ENCODE peak calls at places on chromosomes 11 and 22, in ten cellular contexts. A is brain microvascular endothelial cell, R is GM10248, C is lower leg skin, I is lower lobe of right lung, X is endothelial cell, Z is gastrocnemius medialis, V is right atrium auricular region, M is HL-60, W is A549. O is an unnamed sample.

GRCh38 chr11:83280256-83280655 is 5.9 kb downstream of the CCDC90B start:
- DNase-seq in A (no peak), R (no peak), C (no peak), I (no peak), X (no peak), Z (no peak), V (no peak), M (no peak), W (no peak), O (no peak)

GRCh38 chr11:9772218-9772617 is 108.3 kb downstream of the SWAP70 start:
- DNase-seq in A (no peak), R (no peak), C (peak), I (no peak), X (no peak), Z (no peak), V (no peak), M (no peak), W (no peak), O (no peak)

GRCh38 chr22:28441720-28442263 is 237.8 kb downstream of the TTC28 start:
- DNase-seq in A (no peak), R (no peak), C (no peak), I (no peak), X (no peak), Z (no peak), V (no peak), M (no peak), W (no peak), O (no peak)

GRCh38 chr22:46086577-46087335 is 63.6 kb upstream of the PPARA start:
- DNase-seq in A (no peak), R (no peak), C (peak), I (peak), X (no peak), Z (no peak), V (no peak), M (no peak), W (no peak), O (no peak)

GRCh38 chr22:50160947-50161346 is 9.6 kb upstream of the PANX2 start:
- DNase-seq in A (no peak), R (no peak), C (no peak), I (no peak), X (no peak), Z (no peak), V (no peak), M (no peak), W (no peak), O (no peak)

GRCh38 chr11:114115406-114116054 is 56.0 kb downstream of the ZBTB16 start:
- DNase-seq in A (no peak), R (no peak), C (peak), I (no peak), X (no peak), Z (no peak), V (no peak), M (no peak), W (no peak), O (no peak)

GRCh38 chr11:2468363-2469240 is 23.8 kb downstream of the KCNQ1 start:
- DNase-seq in A (no peak), R (peak), C (peak), I (no peak), X (no peak), Z (no peak), V (peak), M (no peak), W (no peak), O (no peak)

GRCh38 chr11:117814766-117815261 is 9.7 kb downstream of the FXYD2 start:
- DNase-seq in A (no peak), R (peak), C (peak), I (peak), X (no peak), Z (no peak), V (peak), M (no peak), W (no peak), O (no peak)

GRCh38 chr11:3855808-3856491 is 486 bp downstream of the STIM1 start:
- DNase-seq in A (no peak), R (no peak), C (peak), I (peak), X (peak), Z (peak), V (peak), M (no peak), W (peak), O (peak)

GRCh38 chr11:18836415-18836814 is 44.8 kb upstream of the PTPN5 start:
- DNase-seq in A (no peak), R (no peak), C (no peak), I (no peak), X (no peak), Z (no peak), V (no peak), M (no peak), W (no peak), O (no peak)

GRCh38 chr11:65915101-65915820 is 3.6 kb downstream of the C11orf68 start:
- DNase-seq in A (no peak), R (no peak), C (no peak), I (no peak), X (no peak), Z (no peak), V (no peak), M (no peak), W (no peak), O (no peak)

GRCh38 chr11:88814076-88814475 is 251.7 kb downstream of the GRM5 start:
- DNase-seq in A (no peak), R (peak), C (no peak), I (no peak), X (no peak), Z (no peak), V (no peak), M (no peak), W (no peak), O (no peak)

GRCh38 chr22:19147193-19147780 is 2.8 kb downstream of the GSC2 start:
- DNase-seq in A (no peak), R (no peak), C (no peak), I (no peak), X (no peak), Z (no peak), V (no peak), M (no peak), W (no peak), O (no peak)

GRCh38 chr22:46469701-46470100 is 67.7 kb downstream of the CELSR1 start:
- DNase-seq in A (no peak), R (no peak), C (no peak), I (no peak), X (no peak), Z (no peak), V (no peak), M (no peak), W (no peak), O (no peak)

GRCh38 chr22:24141586-24141985 is 39.7 kb upstream of the SUSD2 start:
- DNase-seq in A (no peak), R (peak), C (no peak), I (no peak), X (no peak), Z (no peak), V (no peak), M (no peak), W (no peak), O (no peak)

GRCh38 chr11:56151376-56151775 is 8.7 kb downstream of the OR8K5 start:
- DNase-seq in A (no peak), R (no peak), C (no peak), I (no peak), X (no peak), Z (no peak), V (no peak), M (no peak), W (no peak), O (no peak)

GRCh38 chr11:96054870-96055705 is 131.2 kb upstream of the MTMR2 start:
- DNase-seq in A (no peak), R (no peak), C (no peak), I (no peak), X (no peak), Z (no peak), V (no peak), M (no peak), W (peak), O (peak)
- TF ChIP-seq CTCF in A (peak), R (peak), C (no peak), I (peak), X (peak), Z (peak), V (peak), M (peak), W (peak), O (peak)

DNA sequence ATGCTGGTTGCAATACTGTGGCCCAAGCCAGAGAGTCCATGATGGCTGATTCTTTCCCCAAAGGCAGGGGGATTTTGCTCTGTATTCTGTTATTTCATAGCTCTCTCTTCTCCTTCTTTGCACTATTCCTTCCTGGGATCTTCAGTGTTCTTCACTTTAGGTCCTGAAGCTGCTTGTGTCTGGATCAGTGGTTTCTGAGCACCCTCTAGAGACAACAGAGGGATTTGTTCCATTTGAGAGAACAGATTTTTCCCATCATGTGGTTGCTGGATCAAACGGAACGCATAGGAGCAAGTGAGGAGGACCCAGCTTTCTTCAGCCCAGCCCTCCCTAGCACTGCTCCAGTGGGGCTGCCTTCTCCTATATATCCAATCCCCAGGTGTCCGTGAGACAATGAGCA is 68.7 kb upstream of the SYN3 start:
- DNase-seq in A (no peak), R (no peak), C (no peak), I (no peak), X (no peak), Z (no peak), V (no peak), M (no peak), W (no peak), O (no peak)
- TF ChIP-seq CTCF in A (no peak), R (no peak), C (no peak), I (no peak), X (no peak), Z (no peak), V (no peak), M (no peak), W (peak), O (peak)

GRCh38 chr22:39942433-39943213 is 17.6 kb upstream of the TMA7B start:
- DNase-seq in A (no peak), R (no peak), C (no peak), I (no peak), X (no peak), Z (no peak), V (no peak), M (no peak), W (no peak), O (no peak)

GRCh38 chr22:39943941-39944624 is 16.1 kb upstream of the TMA7B start:
- DNase-seq in A (no peak), R (no peak), C (no peak), I (no peak), X (no peak), Z (no peak), V (no peak), M (no peak), W (no peak), O (no peak)

GRCh38 chr22:39941661-39942060 is 18.5 kb upstream of the TMA7B start:
- DNase-seq in A (no peak), R (no peak), C (no peak), I (no peak), X (no peak), Z (no peak), V (no peak), M (no peak), W (no peak), O (no peak)

GRCh38 chr22:39940757-39941305 is 19.4 kb upstream of the TMA7B start:
- DNase-seq in A (no peak), R (no peak), C (no peak), I (no peak), X (no peak), Z (no peak), V (no peak), M (no peak), W (no peak), O (no peak)

GRCh38 chr22:39943366-39943765 is 16.8 kb upstream of the TMA7B start:
- DNase-seq in A (no peak), R (no peak), C (no peak), I (no peak), X (peak), Z (no peak), V (no peak), M (no peak), W (no peak), O (no peak)
- TF ChIP-seq CTCF in A (peak), R (no peak), C (no peak), I (no peak), X (no peak), Z (no peak), V (no peak), M (no peak), W (no peak), O (peak)

GRCh38 chr11:77040401-77040777 is 6.2 kb downstream of the B3GNT6 start:
- DNase-seq in A (no peak), R (no peak), C (peak), I (no peak), X (no peak), Z (no peak), V (no peak), M (no peak), W (no peak), O (no peak)

GRCh38 chr11:77038029-77038824 is 4.0 kb downstream of the B3GNT6 start:
- DNase-seq in A (no peak), R (no peak), C (no peak), I (no peak), X (no peak), Z (no peak), V (no peak), M (no peak), W (no peak), O (no peak)

GRCh38 chr11:77040889-77041288 is 6.7 kb downstream of the B3GNT6 start:
- DNase-seq in A (no peak), R (no peak), C (peak), I (no peak), X (no peak), Z (no peak), V (no peak), M (no peak), W (no peak), O (no peak)

GRCh38 chr11:77038825-77039326 is 4.7 kb downstream of the B3GNT6 start:
- DNase-seq in A (no peak), R (peak), C (no peak), I (no peak), X (no peak), Z (no peak), V (no peak), M (peak), W (no peak), O (no peak)

DNA sequence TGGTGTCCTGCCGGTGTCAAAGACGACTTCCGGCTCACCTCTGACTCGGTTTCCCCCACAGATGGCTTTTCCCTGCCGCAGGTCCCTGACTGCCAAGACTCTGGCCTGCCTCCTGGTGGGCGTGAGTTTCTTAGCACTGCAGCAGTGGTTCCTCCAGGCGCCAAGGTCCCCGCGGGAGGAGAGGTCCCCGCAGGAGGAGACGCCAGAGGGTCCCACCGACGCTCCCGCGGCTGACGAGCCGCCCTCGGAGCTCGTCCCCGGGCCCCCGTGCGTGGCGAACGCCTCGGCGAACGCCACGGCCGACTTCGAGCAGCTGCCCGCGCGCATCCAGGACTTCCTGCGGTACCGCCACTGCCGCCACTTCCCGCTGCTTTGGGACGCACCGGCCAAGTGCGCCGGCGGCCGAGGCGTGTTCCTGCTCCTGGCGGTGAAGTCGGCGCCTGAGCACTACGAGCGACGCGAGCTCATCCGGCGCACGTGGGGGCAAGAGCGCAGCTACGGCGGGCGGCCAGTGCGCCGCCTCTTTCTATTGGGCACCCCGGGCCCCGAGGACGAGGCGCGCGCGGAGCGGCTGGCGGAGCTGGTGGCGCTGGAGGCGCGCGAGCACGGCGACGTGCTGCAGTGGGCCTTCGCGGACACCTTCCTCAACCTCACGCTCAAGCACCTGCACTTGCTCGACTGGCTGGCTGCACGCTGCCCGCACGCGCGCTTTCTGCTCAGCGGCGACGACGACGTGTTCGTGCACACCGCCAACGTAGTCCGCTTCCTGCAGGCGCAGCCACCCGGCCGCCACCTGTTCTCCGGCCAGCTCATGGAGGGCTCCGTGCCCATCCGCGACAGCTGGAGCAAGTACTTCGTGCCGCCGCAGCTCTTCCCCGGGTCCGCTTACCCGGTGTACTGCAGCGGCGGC is 5.5 kb downstream of the B3GNT6 start:
- DNase-seq in A (peak), R (peak), C (no peak), I (no peak), X (peak), Z (no peak), V (no peak), M (no peak), W (no peak), O (peak)
- TF ChIP-seq CTCF in A (peak), R (peak), C (no peak), I (peak), X (peak), Z (peak), V (no peak), M (peak), W (peak), O (peak)

DNA sequence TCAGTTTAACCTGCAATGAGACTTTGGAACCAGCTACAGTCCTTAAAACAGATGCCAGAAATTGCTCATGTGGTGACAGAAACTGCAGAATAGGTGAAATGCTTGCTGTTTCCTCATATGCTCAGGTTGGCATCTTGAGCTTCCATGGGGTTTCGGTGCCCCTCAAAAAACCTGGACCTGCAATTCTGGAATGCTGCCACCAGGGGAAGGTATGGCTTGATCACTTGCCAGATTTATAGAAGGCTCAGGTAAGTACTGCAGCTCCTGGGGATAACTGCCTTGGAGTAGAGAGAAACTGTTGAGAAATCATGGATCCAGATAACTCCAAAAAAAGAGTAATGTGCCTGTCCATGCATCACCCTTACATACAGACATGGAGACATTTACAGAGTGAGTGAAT is 113.0 kb downstream of the CTTN start:
- DNase-seq in A (no peak), R (no peak), C (no peak), I (no peak), X (no peak), Z (no peak), V (no peak), M (no peak), W (no peak), O (no peak)
- TF ChIP-seq CTCF in A (peak), R (no peak), C (no peak), I (peak), X (peak), Z (no peak), V (no peak), M (no peak), W (no peak), O (peak)

GRCh38 chr11:128759597-128759996 is 65.7 kb downstream of the FLI1 start:
- DNase-seq in A (peak), R (no peak), C (no peak), I (no peak), X (no peak), Z (no peak), V (no peak), M (no peak), W (no peak), O (no peak)

GRCh38 chr11:128759168-128759567 is 65.3 kb downstream of the FLI1 start:
- DNase-seq in A (no peak), R (no peak), C (no peak), I (no peak), X (no peak), Z (no peak), V (no peak), M (no peak), W (no peak), O (no peak)

GRCh38 chr11:128756469-128756868 is 62.6 kb downstream of the FLI1 start:
- DNase-seq in A (no peak), R (no peak), C (no peak), I (no peak), X (no peak), Z (no peak), V (no peak), M (no peak), W (no peak), O (no peak)

GRCh38 chr11:128757886-128758612 is 64.2 kb downstream of the FLI1 start:
- DNase-seq in A (no peak), R (peak), C (no peak), I (no peak), X (no peak), Z (no peak), V (no peak), M (no peak), W (no peak), O (no peak)

DNA sequence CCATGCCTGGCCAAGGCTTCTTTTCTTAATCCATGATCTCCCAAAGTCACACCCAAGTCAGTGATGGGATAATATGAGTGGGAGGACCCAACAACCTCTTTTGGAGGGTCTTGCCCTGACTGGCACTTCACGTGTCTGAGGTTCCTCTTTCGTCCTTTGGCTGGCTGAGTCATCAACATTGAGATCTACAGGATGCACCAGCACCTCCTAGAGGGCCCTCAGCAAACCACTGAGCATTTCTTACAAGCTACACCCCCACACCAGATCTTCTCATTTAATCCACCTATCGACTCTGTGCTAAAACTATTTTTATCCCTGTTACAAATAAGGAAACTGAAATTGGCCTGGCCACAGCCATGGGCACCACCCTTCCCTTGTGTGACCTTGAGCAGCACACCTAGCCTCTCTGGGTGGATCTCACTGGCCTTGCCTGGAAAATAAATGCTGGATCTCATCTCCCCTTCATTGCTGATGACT is 63.4 kb downstream of the FLI1 start:
- DNase-seq in A (peak), R (peak), C (no peak), I (peak), X (no peak), Z (no peak), V (no peak), M (peak), W (no peak), O (no peak)
- TF ChIP-seq CTCF in A (peak), R (peak), C (no peak), I (peak), X (no peak), Z (no peak), V (no peak), M (peak), W (no peak), O (no peak)

DNA sequence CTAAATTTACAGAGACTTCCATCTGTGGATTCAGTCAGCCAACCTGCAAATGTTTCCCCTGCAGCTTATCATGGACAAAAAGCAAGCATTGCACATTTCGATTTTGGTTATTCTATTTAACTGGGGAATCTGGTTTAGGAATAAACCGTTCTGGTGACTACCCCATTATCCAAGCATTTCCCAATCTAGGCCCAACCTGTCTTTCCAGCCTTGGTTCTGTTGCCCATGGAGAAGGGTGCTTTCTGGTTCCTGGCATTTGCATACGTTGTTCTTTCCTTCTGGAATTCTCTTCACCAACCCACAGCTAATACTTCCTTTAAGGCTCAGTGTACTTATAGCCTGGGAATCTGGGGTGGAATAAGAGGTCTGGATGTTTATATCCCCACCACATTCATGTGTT is 1.4 kb upstream of the TMEM123 start:
- DNase-seq in A (no peak), R (no peak), C (no peak), I (no peak), X (no peak), Z (no peak), V (no peak), M (no peak), W (no peak), O (no peak)
- TF ChIP-seq CTCF in A (no peak), R (no peak), C (no peak), I (no peak), X (no peak), Z (no peak), V (no peak), M (no peak), W (no peak), O (no peak)

GRCh38 chr22:20652130-20652529 is 121.8 kb upstream of the SERPIND1 start:
- DNase-seq in A (no peak), R (no peak), C (peak), I (no peak), X (no peak), Z (no peak), V (peak), M (no peak), W (no peak), O (no peak)
- TF ChIP-seq CTCF in A (no peak), R (no peak), C (no peak), I (no peak), X (no peak), Z (no peak), V (no peak), M (no peak), W (no peak), O (no peak)

GRCh38 chr11:79087957-79088318 is 352.9 kb downstream of the TENM4 start:
- DNase-seq in A (peak), R (no peak), C (no peak), I (no peak), X (no peak), Z (peak), V (no peak), M (no peak), W (no peak), O (no peak)
- TF ChIP-seq CTCF in A (peak), R (no peak), C (no peak), I (no peak), X (no peak), Z (no peak), V (no peak), M (no peak), W (no peak), O (no peak)

GRCh38 chr11:102614485-102614884 is 10.6 kb downstream of the MMP20 start:
- DNase-seq in A (no peak), R (no peak), C (no peak), I (no peak), X (no peak), Z (no peak), V (no peak), M (no peak), W (no peak), O (no peak)
- TF ChIP-seq CTCF in A (no peak), R (peak), C (no peak), I (no peak), X (no peak), Z (no peak), V (no peak), M (no peak), W (peak), O (no peak)